ENCODE peak calls at places on chromosome 13, in ten cellular contexts. One of them, this sample, is unnamed.
A peak's percentile ranks its signal among the peaks of the same experiment; 100 is the strongest.

GRCh38 chr13:21504379-21504778 is 45.3 kb upstream of the ZDHHC20 start:
- DNase-seq in NCI-H2107: no peak
- DNase-seq in activated CD8-positive, alpha-beta memory T cell treated with anti-CD3 and anti-CD28 coated beads for 24 hours: no peak
- DNase-seq in iPS DF 6.9: no peak
- DNase-seq in foreskin fibroblast: no peak
- DNase-seq in fibroblast of mammary gland: no peak
- DNase-seq in stimulated activated CD8-positive, alpha-beta memory T cell treated with anti-CD3 and anti-CD28 coated beads, Interleukin-12 subunit alpha, Interleukin-12 subunit beta, amount 100 ng/mL, for 1 hour: no peak
- DNase-seq in DMS 273 treated with DMSO at 0.1 percent for 48 hours: no peak
- DNase-seq in NCI-H1048: no peak
- DNase-seq in smooth muscle cell of the brain vasculature: no peak
- DNase-seq in this sample: no peak

GRCh38 chr13:110331362-110331761 is 24.3 kb downstream of the COL4A2 start:
- DNase-seq in NCI-H2107: no peak
- DNase-seq in activated CD8-positive, alpha-beta memory T cell treated with anti-CD3 and anti-CD28 coated beads for 24 hours: no peak
- DNase-seq in iPS DF 6.9: no peak
- DNase-seq in foreskin fibroblast: no peak
- DNase-seq in fibroblast of mammary gland: peak; percentile 52
- DNase-seq in stimulated activated CD8-positive, alpha-beta memory T cell treated with anti-CD3 and anti-CD28 coated beads, Interleukin-12 subunit alpha, Interleukin-12 subunit beta, amount 100 ng/mL, for 1 hour: no peak
- DNase-seq in DMS 273 treated with DMSO at 0.1 percent for 48 hours: no peak
- DNase-seq in NCI-H1048: no peak
- DNase-seq in smooth muscle cell of the brain vasculature: no peak
- DNase-seq in this sample: no peak

GRCh38 chr13:90416938-90417337 is 930.5 kb upstream of the MIR17HG start:
- DNase-seq in NCI-H2107: no peak
- DNase-seq in activated CD8-positive, alpha-beta memory T cell treated with anti-CD3 and anti-CD28 coated beads for 24 hours: no peak
- DNase-seq in iPS DF 6.9: no peak
- DNase-seq in foreskin fibroblast: no peak
- DNase-seq in fibroblast of mammary gland: no peak
- DNase-seq in stimulated activated CD8-positive, alpha-beta memory T cell treated with anti-CD3 and anti-CD28 coated beads, Interleukin-12 subunit alpha, Interleukin-12 subunit beta, amount 100 ng/mL, for 1 hour: no peak
- DNase-seq in DMS 273 treated with DMSO at 0.1 percent for 48 hours: no peak
- DNase-seq in NCI-H1048: no peak
- DNase-seq in smooth muscle cell of the brain vasculature: no peak
- DNase-seq in this sample: no peak

GRCh38 chr13:111145506-111145905 is 30.4 kb downstream of the ARHGEF7 start:
- DNase-seq in NCI-H2107: no peak
- DNase-seq in activated CD8-positive, alpha-beta memory T cell treated with anti-CD3 and anti-CD28 coated beads for 24 hours: no peak
- DNase-seq in iPS DF 6.9: no peak
- DNase-seq in foreskin fibroblast: no peak
- DNase-seq in fibroblast of mammary gland: no peak
- DNase-seq in stimulated activated CD8-positive, alpha-beta memory T cell treated with anti-CD3 and anti-CD28 coated beads, Interleukin-12 subunit alpha, Interleukin-12 subunit beta, amount 100 ng/mL, for 1 hour: no peak
- DNase-seq in DMS 273 treated with DMSO at 0.1 percent for 48 hours: no peak
- DNase-seq in NCI-H1048: no peak
- DNase-seq in smooth muscle cell of the brain vasculature: no peak
- DNase-seq in this sample: no peak

GRCh38 chr13:48001127-48001881 is at the start of gene SUCLA2:
- DNase-seq in NCI-H2107: peak; percentile 61
- DNase-seq in activated CD8-positive, alpha-beta memory T cell treated with anti-CD3 and anti-CD28 coated beads for 24 hours: peak; percentile 96
- DNase-seq in iPS DF 6.9: peak; percentile 82
- DNase-seq in foreskin fibroblast: peak; percentile 97
- DNase-seq in fibroblast of mammary gland: peak; percentile 81
- DNase-seq in stimulated activated CD8-positive, alpha-beta memory T cell treated with anti-CD3 and anti-CD28 coated beads, Interleukin-12 subunit alpha, Interleukin-12 subunit beta, amount 100 ng/mL, for 1 hour: peak; percentile 77
- DNase-seq in DMS 273 treated with DMSO at 0.1 percent for 48 hours: peak; percentile 45
- DNase-seq in NCI-H1048: peak; percentile 45
- DNase-seq in smooth muscle cell of the brain vasculature: peak; percentile 57
- DNase-seq in this sample: peak; percentile 94

GRCh38 chr13:29543230-29544215 is 52.0 kb downstream of the SLC7A1 start:
- DNase-seq in NCI-H2107: no peak
- DNase-seq in activated CD8-positive, alpha-beta memory T cell treated with anti-CD3 and anti-CD28 coated beads for 24 hours: peak; percentile 74
- DNase-seq in iPS DF 6.9: no peak
- DNase-seq in foreskin fibroblast: peak; percentile 34
- DNase-seq in fibroblast of mammary gland: peak; percentile 69
- DNase-seq in stimulated activated CD8-positive, alpha-beta memory T cell treated with anti-CD3 and anti-CD28 coated beads, Interleukin-12 subunit alpha, Interleukin-12 subunit beta, amount 100 ng/mL, for 1 hour: no peak
- DNase-seq in DMS 273 treated with DMSO at 0.1 percent for 48 hours: no peak
- DNase-seq in NCI-H1048: no peak
- DNase-seq in smooth muscle cell of the brain vasculature: no peak
- DNase-seq in this sample: no peak

GRCh38 chr13:110187501-110188161 is 119.3 kb downstream of the COL4A1 start:
- DNase-seq in NCI-H2107: no peak
- DNase-seq in activated CD8-positive, alpha-beta memory T cell treated with anti-CD3 and anti-CD28 coated beads for 24 hours: no peak
- DNase-seq in iPS DF 6.9: no peak
- DNase-seq in foreskin fibroblast: peak; percentile 78
- DNase-seq in fibroblast of mammary gland: peak; percentile 87
- DNase-seq in stimulated activated CD8-positive, alpha-beta memory T cell treated with anti-CD3 and anti-CD28 coated beads, Interleukin-12 subunit alpha, Interleukin-12 subunit beta, amount 100 ng/mL, for 1 hour: no peak
- DNase-seq in DMS 273 treated with DMSO at 0.1 percent for 48 hours: no peak
- DNase-seq in NCI-H1048: no peak
- DNase-seq in smooth muscle cell of the brain vasculature: peak; percentile 31
- DNase-seq in this sample: no peak

GRCh38 chr13:42354246-42355117 is 82.5 kb downstream of the AKAP11 start:
- DNase-seq in NCI-H2107: no peak
- DNase-seq in activated CD8-positive, alpha-beta memory T cell treated with anti-CD3 and anti-CD28 coated beads for 24 hours: peak; percentile 81
- DNase-seq in iPS DF 6.9: no peak
- DNase-seq in foreskin fibroblast: peak; percentile 42
- DNase-seq in fibroblast of mammary gland: peak; percentile 76
- DNase-seq in stimulated activated CD8-positive, alpha-beta memory T cell treated with anti-CD3 and anti-CD28 coated beads, Interleukin-12 subunit alpha, Interleukin-12 subunit beta, amount 100 ng/mL, for 1 hour: no peak
- DNase-seq in DMS 273 treated with DMSO at 0.1 percent for 48 hours: peak; percentile 20
- DNase-seq in NCI-H1048: no peak
- DNase-seq in smooth muscle cell of the brain vasculature: peak; percentile 58
- DNase-seq in this sample: no peak

GRCh38 chr13:113209880-113210421 is 538 bp downstream of the CUL4A start:
- DNase-seq in NCI-H2107: peak; percentile 14
- DNase-seq in activated CD8-positive, alpha-beta memory T cell treated with anti-CD3 and anti-CD28 coated beads for 24 hours: peak; percentile 87
- DNase-seq in iPS DF 6.9: no peak
- DNase-seq in foreskin fibroblast: peak; percentile 59
- DNase-seq in fibroblast of mammary gland: peak; percentile 52
- DNase-seq in stimulated activated CD8-positive, alpha-beta memory T cell treated with anti-CD3 and anti-CD28 coated beads, Interleukin-12 subunit alpha, Interleukin-12 subunit beta, amount 100 ng/mL, for 1 hour: peak; percentile 53
- DNase-seq in DMS 273 treated with DMSO at 0.1 percent for 48 hours: no peak
- DNase-seq in NCI-H1048: peak; percentile 26
- DNase-seq in smooth muscle cell of the brain vasculature: no peak
- DNase-seq in this sample: peak; percentile 93

GRCh38 chr13:108561152-108561551 is 68.3 kb upstream of the MYO16 start:
- DNase-seq in NCI-H2107: no peak
- DNase-seq in activated CD8-positive, alpha-beta memory T cell treated with anti-CD3 and anti-CD28 coated beads for 24 hours: no peak
- DNase-seq in iPS DF 6.9: no peak
- DNase-seq in foreskin fibroblast: no peak
- DNase-seq in fibroblast of mammary gland: no peak
- DNase-seq in stimulated activated CD8-positive, alpha-beta memory T cell treated with anti-CD3 and anti-CD28 coated beads, Interleukin-12 subunit alpha, Interleukin-12 subunit beta, amount 100 ng/mL, for 1 hour: no peak
- DNase-seq in DMS 273 treated with DMSO at 0.1 percent for 48 hours: no peak
- DNase-seq in NCI-H1048: no peak
- DNase-seq in smooth muscle cell of the brain vasculature: no peak
- DNase-seq in this sample: no peak

GRCh38 chr13:23806874-23807522 is 82.2 kb downstream of the MIPEP start:
- DNase-seq in NCI-H2107: no peak
- DNase-seq in activated CD8-positive, alpha-beta memory T cell treated with anti-CD3 and anti-CD28 coated beads for 24 hours: no peak
- DNase-seq in iPS DF 6.9: no peak
- DNase-seq in foreskin fibroblast: no peak
- DNase-seq in fibroblast of mammary gland: no peak
- DNase-seq in stimulated activated CD8-positive, alpha-beta memory T cell treated with anti-CD3 and anti-CD28 coated beads, Interleukin-12 subunit alpha, Interleukin-12 subunit beta, amount 100 ng/mL, for 1 hour: no peak
- DNase-seq in DMS 273 treated with DMSO at 0.1 percent for 48 hours: no peak
- DNase-seq in NCI-H1048: no peak
- DNase-seq in smooth muscle cell of the brain vasculature: no peak
- DNase-seq in this sample: no peak

GRCh38 chr13:93224545-93224944 is 2.1 kb upstream of the GPC6 start:
- DNase-seq in NCI-H2107: no peak
- DNase-seq in activated CD8-positive, alpha-beta memory T cell treated with anti-CD3 and anti-CD28 coated beads for 24 hours: no peak
- DNase-seq in iPS DF 6.9: no peak
- DNase-seq in foreskin fibroblast: peak; percentile 71
- DNase-seq in fibroblast of mammary gland: peak; percentile 47
- DNase-seq in stimulated activated CD8-positive, alpha-beta memory T cell treated with anti-CD3 and anti-CD28 coated beads, Interleukin-12 subunit alpha, Interleukin-12 subunit beta, amount 100 ng/mL, for 1 hour: no peak
- DNase-seq in DMS 273 treated with DMSO at 0.1 percent for 48 hours: no peak
- DNase-seq in NCI-H1048: no peak
- DNase-seq in smooth muscle cell of the brain vasculature: no peak
- DNase-seq in this sample: no peak

GRCh38 chr13:51590966-51591627 is 6.8 kb downstream of the WDFY2 start:
- DNase-seq in NCI-H2107: no peak
- DNase-seq in activated CD8-positive, alpha-beta memory T cell treated with anti-CD3 and anti-CD28 coated beads for 24 hours: no peak
- DNase-seq in iPS DF 6.9: no peak
- DNase-seq in foreskin fibroblast: peak; percentile 97
- DNase-seq in fibroblast of mammary gland: peak; percentile 98
- DNase-seq in stimulated activated CD8-positive, alpha-beta memory T cell treated with anti-CD3 and anti-CD28 coated beads, Interleukin-12 subunit alpha, Interleukin-12 subunit beta, amount 100 ng/mL, for 1 hour: no peak
- DNase-seq in DMS 273 treated with DMSO at 0.1 percent for 48 hours: peak; percentile 45
- DNase-seq in NCI-H1048: no peak
- DNase-seq in smooth muscle cell of the brain vasculature: peak; percentile 49
- DNase-seq in this sample: peak; percentile 30

GRCh38 chr13:37039908-37040307 is 19.6 kb downstream of the SUPT20H start:
- DNase-seq in NCI-H2107: no peak
- DNase-seq in activated CD8-positive, alpha-beta memory T cell treated with anti-CD3 and anti-CD28 coated beads for 24 hours: no peak
- DNase-seq in iPS DF 6.9: no peak
- DNase-seq in foreskin fibroblast: no peak
- DNase-seq in fibroblast of mammary gland: no peak
- DNase-seq in stimulated activated CD8-positive, alpha-beta memory T cell treated with anti-CD3 and anti-CD28 coated beads, Interleukin-12 subunit alpha, Interleukin-12 subunit beta, amount 100 ng/mL, for 1 hour: no peak
- DNase-seq in DMS 273 treated with DMSO at 0.1 percent for 48 hours: no peak
- DNase-seq in NCI-H1048: no peak
- DNase-seq in smooth muscle cell of the brain vasculature: no peak
- DNase-seq in this sample: no peak